ENCODE peak calls at places on chromosomes 4 and X, in five cellular contexts. M, W, D, F and T are unnamed samples.

GRCh38 chr4:26267087-26267486 is 53.7 kb upstream of the RBPJ start:
- DNase-seq in M (peak), W (no peak), D (peak), F (no peak), T (no peak)

GRCh38 chr4:156896536-156896935 is 75.1 kb downstream of the PDGFC start:
- DNase-seq in M (no peak), W (no peak), D (no peak), F (no peak), T (no peak)

GRCh38 chr4:157674699-157675098 is 454.2 kb downstream of the GRIA2 start:
- DNase-seq in M (no peak), W (no peak), D (no peak), F (no peak), T (no peak)

GRCh38 chr4:26252349-26252748 is 68.5 kb upstream of the RBPJ start:
- DNase-seq in M (no peak), W (peak), D (no peak), F (no peak), T (no peak)

GRCh38 chrX:29555465-29556091 is 659.8 kb upstream of the MAGEB2 start:
- DNase-seq in M (no peak), W (no peak), D (no peak), F (no peak), T (no peak)

GRCh38 chrX:38862100-38862499 is 60.8 kb downstream of the MID1IP1 start:
- DNase-seq in M (no peak), W (no peak), D (no peak), F (no peak), T (no peak)

GRCh38 chrX:151695583-151695930 is 299 bp downstream of the PRRG3 start:
- DNase-seq in M (no peak), W (no peak), D (no peak), F (no peak), T (no peak)

GRCh38 chr4:133641191-133641590 is 492.1 kb downstream of the PCDH10 start:
- DNase-seq in M (no peak), W (no peak), D (no peak), F (no peak), T (no peak)

GRCh38 chrX:97479491-97479890 is 595.8 kb downstream of the RPA4 start:
- DNase-seq in M (no peak), W (no peak), D (no peak), F (no peak), T (no peak)

GRCh38 chr4:22515888-22516541 is at the start of gene ADGRA3:
- DNase-seq in M (peak), W (peak), D (no peak), F (no peak), T (no peak)

GRCh38 chrX:129522184-129523059 is 868 bp downstream of the SMARCA1 start:
- DNase-seq in M (peak), W (peak), D (no peak), F (no peak), T (no peak)
- TF ChIP-seq CTCF in M (no peak), W (no peak), D (peak), F (no peak), T (no peak)

GRCh38 chrX:153861733-153862300 is 24.2 kb downstream of the L1CAM start:
- DNase-seq in M (no peak), W (no peak), D (no peak), F (no peak), T (no peak)

GRCh38 chrX:153864101-153864500 is 21.9 kb downstream of the L1CAM start:
- DNase-seq in M (no peak), W (no peak), D (no peak), F (no peak), T (no peak)

GRCh38 chrX:153863251-153863991 is 22.6 kb downstream of the L1CAM start:
- DNase-seq in M (no peak), W (no peak), D (no peak), F (no peak), T (no peak)

GRCh38 chrX:153861147-153861546 is 24.8 kb downstream of the L1CAM start:
- DNase-seq in M (no peak), W (no peak), D (no peak), F (no peak), T (no peak)

DNA sequence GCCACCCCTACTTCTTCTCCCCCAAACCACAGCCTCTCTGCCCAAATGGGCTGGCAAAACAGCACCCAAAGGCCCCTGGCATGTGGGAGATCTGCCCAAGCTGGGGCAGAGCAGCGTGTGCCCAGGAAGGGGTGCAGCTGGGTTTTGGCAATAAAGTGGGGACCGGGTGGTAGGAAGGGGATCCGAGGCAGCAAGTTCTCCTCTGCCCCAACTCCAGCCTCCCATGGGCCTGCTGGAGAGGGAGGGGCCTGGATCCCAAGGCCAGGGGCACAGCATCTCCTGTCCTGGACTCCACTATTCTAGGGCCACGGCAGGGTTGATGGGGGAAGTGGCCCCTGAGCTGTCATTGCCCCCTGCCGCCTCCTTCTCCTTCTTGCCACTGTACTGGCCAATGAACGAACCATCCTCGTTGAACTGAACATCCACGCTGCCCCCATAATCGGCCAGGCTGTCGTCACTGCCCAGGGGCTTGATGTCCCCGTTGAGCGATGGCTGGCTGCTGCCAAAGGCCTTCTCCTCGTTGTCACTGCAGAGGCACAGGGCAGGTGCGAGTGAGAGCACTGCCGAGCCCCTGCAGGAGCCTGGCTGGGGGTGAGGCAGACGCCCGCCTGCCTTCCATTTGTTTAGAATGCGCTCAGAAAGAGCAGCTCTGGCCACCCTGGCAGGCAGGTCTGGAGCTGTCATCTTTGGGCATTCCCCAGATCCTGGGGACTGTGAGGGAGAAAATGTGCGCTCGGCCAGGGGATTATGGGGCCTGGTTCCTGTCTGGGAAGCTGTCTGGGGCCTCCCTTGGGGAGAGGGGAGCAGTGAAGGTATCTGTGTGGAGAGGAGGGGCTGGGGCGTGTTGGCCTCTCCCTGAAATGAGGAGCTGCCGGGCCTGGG is 23.4 kb downstream of the L1CAM start:
- DNase-seq in M (no peak), W (no peak), D (no peak), F (no peak), T (no peak)
- TF ChIP-seq CTCF in M (no peak), W (no peak), D (no peak), F (no peak), T (no peak)

DNA sequence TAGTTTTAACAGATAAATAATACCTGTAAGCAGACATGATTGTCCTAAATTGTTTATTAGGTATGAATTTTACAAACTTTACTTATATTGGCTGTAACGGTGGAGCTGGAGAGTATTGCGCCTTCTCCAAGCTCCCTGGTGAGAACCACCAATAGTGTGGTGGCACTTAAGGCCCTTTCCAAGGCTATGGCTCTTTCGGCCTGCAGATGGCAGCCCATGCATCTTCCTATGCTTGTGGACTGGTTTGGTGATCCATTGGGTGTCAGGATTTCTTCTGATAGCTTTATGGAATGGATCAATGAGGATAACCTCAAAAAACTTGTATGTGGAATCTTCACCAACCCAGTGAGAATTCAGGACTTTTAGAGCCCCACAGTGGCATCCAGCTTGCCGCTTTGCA is 7.8 kb downstream of the LARP1B start:
- DNase-seq in M (peak), W (peak), D (no peak), F (no peak), T (no peak)
- TF ChIP-seq CTCF in M (peak), W (peak), D (peak), F (no peak), T (peak)

DNA sequence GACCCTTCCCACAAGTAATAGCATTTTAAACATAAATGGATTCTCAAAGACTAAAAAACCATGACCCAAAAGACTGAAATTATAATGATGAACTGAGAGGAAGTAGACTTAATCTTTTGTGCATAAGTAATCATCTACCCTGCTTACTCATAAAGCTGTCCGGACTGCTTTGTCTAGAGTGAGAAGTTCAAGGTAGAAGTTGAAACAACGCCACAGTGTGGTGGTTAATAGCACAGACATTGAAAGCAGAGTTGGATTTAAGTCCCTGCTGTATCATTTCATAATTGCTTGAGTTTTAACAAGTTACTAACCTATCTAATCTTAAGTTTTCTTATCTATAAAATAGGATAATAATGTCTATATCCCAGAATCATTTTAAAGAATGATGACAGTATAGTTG is 346.5 kb downstream of the CENPC start:
- DNase-seq in M (peak), W (no peak), D (no peak), F (no peak), T (peak)
- TF ChIP-seq CTCF in M (no peak), W (peak), D (no peak), F (no peak), T (peak)

DNA sequence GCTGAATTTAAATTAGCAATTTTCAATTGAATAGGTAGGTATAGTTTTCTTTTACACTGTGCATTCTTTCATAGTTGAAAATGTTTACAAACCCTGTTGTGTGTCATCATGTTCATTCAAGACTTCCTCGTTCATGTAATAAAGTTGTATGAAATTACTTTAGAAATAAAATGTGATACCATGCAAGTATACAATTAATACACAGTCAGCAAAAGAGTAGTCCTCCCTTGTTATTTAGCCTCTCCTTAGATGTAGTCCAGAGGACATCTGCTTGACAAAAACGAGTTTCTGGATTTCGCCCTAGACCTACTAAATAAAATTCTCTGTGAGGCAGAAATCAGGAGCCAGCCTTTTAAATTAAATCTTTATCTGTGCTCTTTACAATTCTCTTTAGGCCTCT is 231.6 kb downstream of the CXXC4 start:
- DNase-seq in M (no peak), W (no peak), D (no peak), F (no peak), T (no peak)
- TF ChIP-seq CTCF in M (no peak), W (no peak), D (no peak), F (no peak), T (no peak)

GRCh38 chr4:1715002-1715761 is 3.1 kb upstream of the SLBP start:
- DNase-seq in M (peak), W (no peak), D (no peak), F (no peak), T (no peak)

GRCh38 chr4:1716065-1716945 is 4.2 kb upstream of the SLBP start:
- DNase-seq in M (no peak), W (no peak), D (no peak), F (no peak), T (no peak)

GRCh38 chr4:1713003-1713397 is 881 bp upstream of the SLBP start:
- DNase-seq in M (no peak), W (no peak), D (no peak), F (no peak), T (no peak)

GRCh38 chr4:1712216-1713002 is at the start of gene SLBP:
- DNase-seq in M (peak), W (peak), D (peak), F (peak), T (peak)

GRCh38 chr4:1714303-1715001 is 2.3 kb upstream of the SLBP start:
- DNase-seq in M (peak), W (no peak), D (no peak), F (no peak), T (no peak)
- TF ChIP-seq CTCF in M (no peak), W (no peak), D (no peak), F (no peak), T (no peak)

DNA sequence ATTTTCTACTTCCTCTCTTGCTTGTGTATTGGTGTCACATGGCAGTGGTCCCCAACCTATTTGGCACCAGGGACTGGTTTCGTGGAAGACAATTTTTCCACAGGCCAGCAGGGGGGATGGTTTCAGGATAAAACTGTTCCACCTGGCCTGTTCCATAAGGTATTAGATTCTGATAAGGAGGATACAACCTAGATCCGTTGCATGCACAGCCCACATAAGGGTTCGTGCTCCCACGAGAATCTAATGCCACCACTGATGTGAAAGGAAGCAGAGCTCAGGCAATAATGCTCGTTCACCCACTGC is 38.3 kb downstream of the SEC31A start:
- DNase-seq in M (no peak), W (peak), D (no peak), F (no peak), T (no peak)
- TF ChIP-seq CTCF in M (no peak), W (no peak), D (no peak), F (no peak), T (no peak)

GRCh38 chrX:115949900-115950822 is 220.4 kb upstream of the AGTR2 start:
- DNase-seq in M (no peak), W (peak), D (no peak), F (no peak), T (no peak)
- TF ChIP-seq CTCF in M (no peak), W (peak), D (no peak), F (no peak), T (no peak)

DNA sequence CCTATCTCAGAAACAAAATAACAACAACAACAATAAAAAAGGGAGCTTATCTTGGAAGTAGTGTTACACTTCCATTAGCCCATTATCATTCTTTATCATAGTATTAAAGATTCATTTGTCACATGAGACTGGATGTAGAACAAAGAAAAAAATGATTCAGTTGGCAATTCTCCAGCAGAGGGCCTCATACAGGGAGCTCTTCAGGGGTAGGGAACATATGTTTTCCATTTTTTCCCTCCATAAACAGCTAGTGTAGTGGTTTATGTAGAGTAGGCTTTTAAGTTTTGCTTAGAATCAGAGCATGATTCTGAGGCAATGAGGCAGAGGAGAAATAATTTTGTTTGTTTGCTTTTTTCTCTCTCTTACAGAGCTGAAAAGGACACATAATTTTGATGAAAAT is 5.8 kb downstream of the CPE start:
- DNase-seq in M (peak), W (peak), D (no peak), F (no peak), T (peak)
- TF ChIP-seq CTCF in M (no peak), W (no peak), D (no peak), F (no peak), T (no peak)